ENCODE peak calls at places on chromosomes 16 and 17, in seven cellular contexts. P, N, R, E, Z, L and K are unnamed samples.

GRCh38 chr17:82023447-82024241 is 539 bp downstream of the LRRC45 start:
- DNase-seq in R (no peak), Z (no peak), P (peak), E (no peak), L (no peak), N (peak), K (no peak)

GRCh38 chr17:45106582-45106981 is 25.7 kb downstream of the PLCD3 start:
- DNase-seq in E (no peak), R (no peak), Z (no peak), L (no peak), P (no peak), N (no peak), K (no peak)

GRCh38 chr16:19389246-19389645 is 28.4 kb upstream of the TMC5 start:
- DNase-seq in P (peak), L (no peak), R (peak), E (peak), N (peak), Z (peak), K (peak)

GRCh38 chr17:36885761-36886365 is 51.4 kb upstream of the LHX1 start:
- DNase-seq in P (no peak), E (no peak), Z (no peak), L (no peak), N (no peak), R (no peak), K (no peak)

GRCh38 chr17:68955181-68955841 is at the start of gene ABCA8:
- DNase-seq in P (no peak), E (no peak), Z (no peak), L (no peak), N (no peak), R (no peak), K (no peak)

GRCh38 chr16:3983081-3983520 is 102.6 kb upstream of the CREBBP start:
- DNase-seq in P (peak), Z (peak), L (no peak), N (peak), R (peak), E (peak), K (peak)

GRCh38 chr17:43398724-43399595 is at the start of gene ARL4D:
- DNase-seq in L (peak), Z (peak), P (peak), N (peak), E (peak), R (peak), K (peak)

GRCh38 chr16:52488837-52489289 is 58.1 kb downstream of the TOX3 start:
- DNase-seq in P (no peak), L (no peak), R (peak), Z (no peak), N (no peak), E (no peak), K (no peak)

GRCh38 chr16:56861756-56862155 is 3.3 kb upstream of the SLC12A3 start:
- DNase-seq in N (no peak), R (no peak), P (no peak), Z (no peak), E (no peak), L (no peak), K (no peak)

GRCh38 chr17:59751955-59752413 is 44.5 kb downstream of the VMP1 start:
- DNase-seq in L (no peak), P (no peak), N (no peak), E (no peak), R (no peak), Z (no peak), K (no peak)

GRCh38 chr16:79587897-79588296 is 12.6 kb downstream of the MAF start:
- DNase-seq in L (no peak), P (no peak), E (no peak), Z (no peak), R (no peak), N (no peak), K (no peak)